ENCODE peak calls at places on chromosomes 7 and 10, in ten cellular contexts. One of them, this sample, is unnamed.

GRCh38 chr7:27111753-27112277 is 9.3 kb upstream of the HOXA2 start:
- DNase-seq in adrenal gland: no peak
- DNase-seq in GM12891: no peak
- DNase-seq in IMR-90: peak; percentile 39
- DNase-seq in Peyer's patch: no peak
- DNase-seq in ovary: no peak
- DNase-seq in endothelial cell of umbilical vein: peak; percentile 75
- DNase-seq in A549: no peak
- DNase-seq in spleen: no peak
- DNase-seq in HCT116: no peak
- DNase-seq in this sample: no peak

GRCh38 chr7:136053689-136054485 is 76.7 kb upstream of the MTPN start:
- DNase-seq in ovary: no peak
- DNase-seq in adrenal gland: no peak
- DNase-seq in endothelial cell of umbilical vein: no peak
- DNase-seq in GM12891: no peak
- DNase-seq in spleen: no peak
- DNase-seq in A549: no peak
- DNase-seq in Peyer's patch: no peak
- DNase-seq in HCT116: no peak
- DNase-seq in IMR-90: no peak
- DNase-seq in this sample: no peak

GRCh38 chr7:75575488-75576112 is 83.5 kb downstream of the SPDYE5 start:
- DNase-seq in A549: no peak
- DNase-seq in Peyer's patch: no peak
- DNase-seq in endothelial cell of umbilical vein: no peak
- DNase-seq in HCT116: no peak
- DNase-seq in spleen: no peak
- DNase-seq in GM12891: no peak
- DNase-seq in IMR-90: no peak
- DNase-seq in ovary: no peak
- DNase-seq in adrenal gland: no peak
- DNase-seq in this sample: no peak

GRCh38 chr10:132859084-132859855 is 73.3 kb upstream of the NKX6-2 start:
- DNase-seq in spleen: peak; percentile 39
- DNase-seq in A549: no peak
- DNase-seq in endothelial cell of umbilical vein: no peak
- DNase-seq in adrenal gland: no peak
- DNase-seq in Peyer's patch: peak; percentile 24
- DNase-seq in HCT116: no peak
- DNase-seq in GM12891: no peak
- DNase-seq in ovary: peak; percentile 3
- DNase-seq in IMR-90: no peak
- DNase-seq in this sample: peak; percentile 8

GRCh38 chr7:22607180-22607579 is 107.2 kb upstream of the STEAP1B start:
- DNase-seq in endothelial cell of umbilical vein: no peak
- DNase-seq in Peyer's patch: no peak
- DNase-seq in spleen: no peak
- DNase-seq in HCT116: no peak
- DNase-seq in ovary: no peak
- DNase-seq in IMR-90: peak; percentile 73
- DNase-seq in A549: no peak
- DNase-seq in GM12891: no peak
- DNase-seq in adrenal gland: no peak
- DNase-seq in this sample: no peak

GRCh38 chr7:14837216-14837615 is 65.3 kb downstream of the DGKB start:
- DNase-seq in ovary: no peak
- DNase-seq in Peyer's patch: no peak
- DNase-seq in adrenal gland: no peak
- DNase-seq in endothelial cell of umbilical vein: no peak
- DNase-seq in HCT116: no peak
- DNase-seq in spleen: no peak
- DNase-seq in GM12891: no peak
- DNase-seq in A549: no peak
- DNase-seq in IMR-90: no peak
- DNase-seq in this sample: no peak

GRCh38 chr10:29343607-29344038 is 54.8 kb downstream of the LYZL1 start:
- DNase-seq in spleen: no peak
- DNase-seq in GM12891: no peak
- DNase-seq in Peyer's patch: no peak
- DNase-seq in HCT116: no peak
- DNase-seq in adrenal gland: no peak
- DNase-seq in endothelial cell of umbilical vein: no peak
- DNase-seq in ovary: no peak
- DNase-seq in IMR-90: no peak
- DNase-seq in A549: no peak
- DNase-seq in this sample: no peak

GRCh38 chr10:117264776-117265175 is 23.9 kb downstream of the SLC18A2 start:
- DNase-seq in HCT116: no peak
- DNase-seq in GM12891: no peak
- DNase-seq in endothelial cell of umbilical vein: no peak
- DNase-seq in Peyer's patch: no peak
- DNase-seq in IMR-90: no peak
- DNase-seq in spleen: no peak
- DNase-seq in A549: no peak
- DNase-seq in adrenal gland: no peak
- DNase-seq in ovary: no peak
- DNase-seq in this sample: no peak

GRCh38 chr7:135845415-135846075 is 96.9 kb upstream of the FAM180A start:
- DNase-seq in Peyer's patch: no peak
- DNase-seq in endothelial cell of umbilical vein: no peak
- DNase-seq in IMR-90: no peak
- DNase-seq in HCT116: no peak
- DNase-seq in spleen: no peak
- DNase-seq in adrenal gland: no peak
- DNase-seq in GM12891: no peak
- DNase-seq in ovary: no peak
- DNase-seq in A549: no peak
- DNase-seq in this sample: no peak

GRCh38 chr10:26468291-26468690 is 30.1 kb downstream of the APBB1IP start:
- DNase-seq in GM12891: no peak
- DNase-seq in Peyer's patch: no peak
- DNase-seq in HCT116: no peak
- DNase-seq in A549: no peak
- DNase-seq in spleen: no peak
- DNase-seq in endothelial cell of umbilical vein: no peak
- DNase-seq in ovary: no peak
- DNase-seq in IMR-90: no peak
- DNase-seq in adrenal gland: no peak
- DNase-seq in this sample: no peak

GRCh38 chr7:31950101-31950755 is 120.0 kb downstream of the PDE1C start:
- DNase-seq in endothelial cell of umbilical vein: no peak
- DNase-seq in HCT116: no peak
- DNase-seq in spleen: no peak
- DNase-seq in IMR-90: peak; percentile 53
- DNase-seq in Peyer's patch: no peak
- DNase-seq in A549: no peak
- DNase-seq in GM12891: no peak
- DNase-seq in adrenal gland: no peak
- DNase-seq in ovary: no peak
- DNase-seq in this sample: no peak

DNA sequence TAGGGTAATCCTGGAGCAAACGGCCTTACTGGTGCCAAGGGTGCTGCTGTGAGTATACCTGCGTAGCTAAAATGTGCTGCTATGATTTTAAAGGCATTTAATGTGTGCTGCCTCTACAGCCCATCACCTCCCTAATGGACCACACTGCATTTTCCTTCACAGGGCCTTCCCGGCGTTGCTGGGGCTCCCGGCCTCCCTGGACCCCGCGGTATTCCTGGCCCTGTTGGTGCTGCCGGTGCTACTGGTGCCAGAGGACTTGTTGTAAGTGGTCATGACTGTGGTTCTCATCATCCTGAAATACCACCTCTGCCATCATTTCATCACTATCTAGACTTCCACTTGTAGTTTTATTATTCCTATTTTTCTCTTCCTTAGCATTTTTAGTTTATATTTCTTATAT is 14.9 kb downstream of the COL1A2 start:
- DNase-seq in ovary: no peak
- DNase-seq in A549: no peak
- DNase-seq in endothelial cell of umbilical vein: no peak
- DNase-seq in spleen: no peak
- DNase-seq in HCT116: no peak
- DNase-seq in adrenal gland: no peak
- DNase-seq in GM12891: no peak
- DNase-seq in IMR-90: no peak
- DNase-seq in Peyer's patch: no peak
- DNase-seq in this sample: no peak
- TF ChIP-seq POLR2A in ovary: no peak
- TF ChIP-seq POLR2A in A549: no peak
- TF ChIP-seq POLR2A in endothelial cell of umbilical vein: no peak
- TF ChIP-seq POLR2A in spleen: no peak
- TF ChIP-seq POLR2A in HCT116: no peak
- TF ChIP-seq POLR2A in adrenal gland: no peak
- TF ChIP-seq POLR2A in GM12891: no peak
- TF ChIP-seq POLR2A in IMR-90: no peak
- TF ChIP-seq POLR2A in Peyer's patch: no peak
- TF ChIP-seq POLR2A in this sample: no peak

DNA sequence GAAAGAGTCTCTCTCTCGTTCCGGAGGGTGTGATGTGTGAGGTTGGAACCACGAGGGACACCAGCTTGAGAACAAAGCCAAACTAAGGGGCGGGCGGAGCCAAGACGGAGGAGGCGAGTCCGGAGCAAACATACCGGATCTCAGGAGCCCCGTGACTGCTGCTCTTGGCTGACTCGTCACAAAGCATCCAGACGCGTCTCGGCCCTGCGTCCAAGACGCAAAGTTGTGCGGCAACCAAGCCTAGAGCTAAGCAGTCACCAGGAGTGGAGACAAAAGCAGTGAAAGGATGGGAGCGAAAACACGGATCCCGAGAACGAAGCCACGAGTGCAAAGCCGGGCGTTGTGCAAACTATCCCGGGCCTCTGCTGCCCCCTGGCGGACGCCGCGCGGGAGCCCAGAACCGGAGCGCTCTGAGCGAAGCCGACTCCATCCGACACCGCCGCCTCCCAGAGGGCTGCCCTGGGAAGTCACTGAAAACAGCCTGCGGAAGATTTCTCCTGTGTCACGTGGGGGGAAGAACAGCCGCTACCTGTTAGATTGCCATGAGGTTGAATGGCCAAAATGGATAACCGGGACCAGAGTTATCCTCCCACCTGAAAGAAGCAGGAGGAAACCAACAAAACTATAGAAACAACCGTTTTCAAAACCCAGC is 46.4 kb upstream of the TMEM72 start:
- DNase-seq in A549: peak; percentile 84
- DNase-seq in endothelial cell of umbilical vein: peak; percentile 79
- DNase-seq in spleen: peak; percentile 96
- DNase-seq in IMR-90: peak; percentile 75
- DNase-seq in HCT116: peak; percentile 60
- DNase-seq in GM12891: peak; percentile 86
- DNase-seq in adrenal gland: peak; percentile 95
- DNase-seq in Peyer's patch: peak; percentile 93
- DNase-seq in ovary: peak; percentile 93
- DNase-seq in this sample: peak; percentile 89
- TF ChIP-seq POLR2A in A549: peak; percentile 8
- TF ChIP-seq POLR2A in endothelial cell of umbilical vein: no peak
- TF ChIP-seq POLR2A in spleen: no peak
- TF ChIP-seq POLR2A in IMR-90: no peak
- TF ChIP-seq POLR2A in HCT116: no peak
- TF ChIP-seq POLR2A in GM12891: no peak
- TF ChIP-seq POLR2A in adrenal gland: no peak
- TF ChIP-seq POLR2A in Peyer's patch: no peak
- TF ChIP-seq POLR2A in ovary: no peak
- TF ChIP-seq POLR2A in this sample: no peak

GRCh38 chr7:94510582-94511456 is 1.2 kb downstream of the CASD1 start:
- DNase-seq in HCT116: no peak
- DNase-seq in A549: peak; percentile 57
- DNase-seq in spleen: no peak
- DNase-seq in ovary: no peak
- DNase-seq in GM12891: peak; percentile 8
- DNase-seq in IMR-90: peak; percentile 2
- DNase-seq in Peyer's patch: no peak
- DNase-seq in endothelial cell of umbilical vein: peak; percentile 44
- DNase-seq in adrenal gland: peak; percentile 55
- DNase-seq in this sample: peak; percentile 35
- TF ChIP-seq POLR2A in HCT116: no peak
- TF ChIP-seq POLR2A in A549: no peak
- TF ChIP-seq POLR2A in spleen: no peak
- TF ChIP-seq POLR2A in ovary: no peak
- TF ChIP-seq POLR2A in GM12891: no peak
- TF ChIP-seq POLR2A in IMR-90: no peak
- TF ChIP-seq POLR2A in Peyer's patch: no peak
- TF ChIP-seq POLR2A in endothelial cell of umbilical vein: no peak
- TF ChIP-seq POLR2A in adrenal gland: no peak
- TF ChIP-seq POLR2A in this sample: no peak

GRCh38 chr7:50304158-50304910 is at the start of gene IKZF1:
- DNase-seq in GM12891: peak; percentile 22
- DNase-seq in IMR-90: no peak
- DNase-seq in A549: no peak
- DNase-seq in ovary: no peak
- DNase-seq in spleen: peak; percentile 96
- DNase-seq in Peyer's patch: no peak
- DNase-seq in endothelial cell of umbilical vein: no peak
- DNase-seq in adrenal gland: peak; percentile 57
- DNase-seq in HCT116: no peak
- DNase-seq in this sample: peak; percentile 88
- TF ChIP-seq POLR2A in GM12891: no peak
- TF ChIP-seq POLR2A in IMR-90: no peak
- TF ChIP-seq POLR2A in A549: no peak
- TF ChIP-seq POLR2A in ovary: no peak
- TF ChIP-seq POLR2A in spleen: no peak
- TF ChIP-seq POLR2A in Peyer's patch: no peak
- TF ChIP-seq POLR2A in endothelial cell of umbilical vein: no peak
- TF ChIP-seq POLR2A in adrenal gland: no peak
- TF ChIP-seq POLR2A in HCT116: no peak
- TF ChIP-seq POLR2A in this sample: no peak

DNA sequence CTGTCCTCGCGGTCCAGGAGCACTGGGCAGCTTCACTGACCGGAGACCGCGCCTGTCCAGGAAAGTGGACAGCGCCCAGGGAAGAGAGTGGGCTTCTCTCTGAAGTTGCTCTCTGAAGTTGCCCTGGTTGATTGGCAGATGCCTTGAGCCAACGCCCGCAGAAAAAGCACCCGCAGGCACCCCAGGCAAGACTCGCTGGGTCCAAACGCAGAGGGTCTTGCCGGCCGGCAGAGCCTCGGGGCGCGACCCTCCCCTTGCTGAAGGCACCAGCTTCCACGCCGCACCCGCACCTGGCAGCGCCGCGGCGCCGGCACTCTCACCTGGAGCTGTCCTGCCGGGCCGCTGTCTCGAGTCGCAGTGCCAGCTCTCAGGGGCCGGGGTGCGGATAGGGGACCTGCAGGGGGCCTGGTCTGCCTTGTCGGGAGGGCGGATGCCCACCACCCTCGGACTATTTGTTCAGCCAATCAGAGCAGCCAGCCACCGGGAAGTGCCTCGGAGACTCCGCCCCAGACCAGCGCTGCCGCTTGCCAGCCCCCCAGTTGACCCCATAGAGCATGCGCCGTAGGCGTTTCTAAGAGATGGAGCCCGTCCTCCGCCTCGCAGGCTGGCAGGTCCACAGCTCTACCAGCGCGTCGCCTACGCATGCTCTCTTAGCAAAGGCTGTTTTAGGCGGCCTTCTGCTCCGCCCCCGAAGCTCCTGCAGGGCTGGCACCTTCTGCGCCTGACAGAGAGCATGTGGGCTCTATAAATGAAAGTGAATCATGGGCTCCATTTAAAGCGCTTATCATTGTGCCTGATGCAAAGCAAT is at the start of gene LIPA:
- DNase-seq in IMR-90: peak; percentile 97
- DNase-seq in HCT116: peak; percentile 97
- DNase-seq in GM12891: peak; percentile 73
- DNase-seq in adrenal gland: peak; percentile 97
- DNase-seq in spleen: peak; percentile 99
- DNase-seq in endothelial cell of umbilical vein: peak; percentile 97
- DNase-seq in ovary: peak; percentile 94
- DNase-seq in Peyer's patch: peak; percentile 88
- DNase-seq in A549: peak; percentile 96
- DNase-seq in this sample: peak; percentile 97
- TF ChIP-seq POLR2A in IMR-90: no peak
- TF ChIP-seq POLR2A in HCT116: no peak
- TF ChIP-seq POLR2A in GM12891: no peak
- TF ChIP-seq POLR2A in adrenal gland: peak; percentile 67
- TF ChIP-seq POLR2A in spleen: peak; percentile 55
- TF ChIP-seq POLR2A in endothelial cell of umbilical vein: no peak
- TF ChIP-seq POLR2A in ovary: no peak
- TF ChIP-seq POLR2A in Peyer's patch: peak; percentile 73
- TF ChIP-seq POLR2A in A549: peak; percentile 62
- TF ChIP-seq POLR2A in this sample: peak; percentile 54

This sample was measured in heart left ventricle.